ENCODE peak calls at places on chromosome 12, in six cellular contexts. N is activated CD4-positive, alpha-beta T cell treated with anti-CD3 and anti-CD28 coated beads, Interleukin-2, amount 50 U/mL, for 1 hour; V is Kasumi-1; Q is WERI-Rb-1; R is PC-9; O is cardiac septum. I is an unnamed sample.

GRCh38 chr12:69868695-69869094 is 43.7 kb downstream of the MYRFL start:
- DNase-seq in N (no peak), V (no peak), Q (no peak), R (no peak), O (no peak), I (no peak)

GRCh38 chr12:58532855-58533608 is 387.3 kb downstream of the LRIG3 start:
- DNase-seq in N (no peak), V (no peak), Q (no peak), R (no peak), O (no peak), I (no peak)

GRCh38 chr12:77362871-77363270 is 297.5 kb upstream of the E2F7 start:
- DNase-seq in N (no peak), V (no peak), Q (no peak), R (no peak), O (no peak), I (no peak)

GRCh38 chr12:70468741-70469140 is 102.7 kb downstream of the KCNMB4 start:
- DNase-seq in N (no peak), V (no peak), Q (no peak), R (no peak), O (no peak), I (no peak)

GRCh38 chr12:22229652-22230279 is 104.7 kb downstream of the ST8SIA1 start:
- DNase-seq in N (no peak), V (no peak), Q (no peak), R (no peak), O (no peak), I (no peak)

GRCh38 chr12:44720265-44720664 is 155.8 kb downstream of the NELL2 start:
- DNase-seq in N (no peak), V (no peak), Q (no peak), R (no peak), O (no peak), I (no peak)

GRCh38 chr12:51062631-51063397 is 14.7 kb downstream of the LETMD1 start:
- DNase-seq in N (no peak), V (no peak), Q (no peak), R (no peak), O (no peak), I (no peak)

GRCh38 chr12:19643635-19644034 is 204.3 kb downstream of the AEBP2 start:
- DNase-seq in N (no peak), V (peak), Q (peak), R (peak), O (no peak), I (peak)

GRCh38 chr12:94545937-94546771 is 86.5 kb upstream of the CEP83 start:
- DNase-seq in N (no peak), V (no peak), Q (peak), R (peak), O (no peak), I (no peak)

GRCh38 chr12:86186449-86186848 is 69.7 kb downstream of the MGAT4C start:
- DNase-seq in N (no peak), V (no peak), Q (no peak), R (no peak), O (no peak), I (no peak)

GRCh38 chr12:52573306-52573705 is 337 bp downstream of the KRT74 start:
- DNase-seq in N (no peak), V (no peak), Q (no peak), R (no peak), O (no peak), I (no peak)

GRCh38 chr12:30754383-30754749 is 385 bp downstream of the CAPRIN2 start:
- DNase-seq in N (no peak), V (no peak), Q (no peak), R (no peak), O (no peak), I (peak)

GRCh38 chr12:34390846-34391700 is 368.8 kb downstream of the ALG10 start:
- DNase-seq in N (no peak), V (no peak), Q (no peak), R (no peak), O (peak), I (no peak)

GRCh38 chr12:116057356-116057755 is 220.1 kb downstream of the MED13L start:
- DNase-seq in N (no peak), V (no peak), Q (no peak), R (no peak), O (no peak), I (no peak)

GRCh38 chr12:90970471-90970870 is 15.5 kb upstream of the CCER1 start:
- DNase-seq in N (no peak), V (no peak), Q (no peak), R (no peak), O (no peak), I (no peak)

GRCh38 chr12:123094349-123095073 is 56.4 kb downstream of the PITPNM2 start:
- DNase-seq in N (no peak), V (no peak), Q (no peak), R (peak), O (no peak), I (no peak)

GRCh38 chr12:105935981-105936380 is 202.8 kb downstream of the NUAK1 start:
- DNase-seq in N (no peak), V (no peak), Q (no peak), R (no peak), O (no peak), I (no peak)

GRCh38 chr12:104624529-104624928 is 167.8 kb downstream of the CHST11 start:
- DNase-seq in N (no peak), V (no peak), Q (no peak), R (no peak), O (no peak), I (no peak)

GRCh38 chr12:7905071-7905470 is 30.9 kb downstream of the SLC2A3 start:
- DNase-seq in N (no peak), V (no peak), Q (no peak), R (no peak), O (no peak), I (no peak)

GRCh38 chr12:25377475-25378179 is 126.9 kb upstream of the KRAS start:
- DNase-seq in N (peak), V (peak), Q (no peak), R (no peak), O (no peak), I (peak)

GRCh38 chr12:76123301-76124212 is 39.1 kb upstream of the NAP1L1 start:
- DNase-seq in N (no peak), V (no peak), Q (no peak), R (no peak), O (no peak), I (no peak)

GRCh38 chr12:10190558-10191388 is 11.9 kb downstream of the TMEM52B start:
- DNase-seq in N (peak), V (peak), Q (peak), R (peak), O (no peak), I (peak)

GRCh38 chr12:3231399-3231876 is 154.3 kb downstream of the TSPAN9 start:
- DNase-seq in N (no peak), V (no peak), Q (peak), R (no peak), O (no peak), I (no peak)

GRCh38 chr12:2306012-2306411 is 253.2 kb downstream of the CACNA1C start:
- DNase-seq in N (no peak), V (peak), Q (peak), R (no peak), O (no peak), I (no peak)

GRCh38 chr12:110001596-110001995 is 2.4 kb downstream of the ANKRD13A start:
- DNase-seq in N (no peak), V (no peak), Q (no peak), R (no peak), O (no peak), I (peak)

GRCh38 chr12:6193853-6194815 is 6.1 kb upstream of the CD9 start:
- DNase-seq in N (no peak), V (no peak), Q (peak), R (peak), O (no peak), I (no peak)

I was measured in foreskin keratinocyte.